ENCODE peak calls at places on chromosomes 6 and 20, in four cellular contexts. One of them, this sample, is unnamed.

GRCh38 chr6:167429353-167429752 is 104.5 kb downstream of the TTLL2 start:
- DNase-seq in OCI-LY7: no peak
- DNase-seq in CD8-positive, alpha-beta T cell: no peak
- DNase-seq in transverse colon: no peak
- DNase-seq in this sample: no peak

GRCh38 chr6:133951881-133952814 is 876 bp upstream of the TBPL1 start:
- DNase-seq in OCI-LY7: peak; percentile 89
- DNase-seq in CD8-positive, alpha-beta T cell: peak; percentile 13
- DNase-seq in transverse colon: peak; percentile 55
- DNase-seq in this sample: peak; percentile 82

GRCh38 chr20:55584307-55584706 is 421.0 kb downstream of the CBLN4 start:
- DNase-seq in OCI-LY7: no peak
- DNase-seq in CD8-positive, alpha-beta T cell: no peak
- DNase-seq in transverse colon: no peak
- DNase-seq in this sample: no peak

GRCh38 chr6:3881722-3882421 is 32.7 kb downstream of the FAM50B start:
- DNase-seq in OCI-LY7: no peak
- DNase-seq in CD8-positive, alpha-beta T cell: no peak
- DNase-seq in transverse colon: no peak
- DNase-seq in this sample: no peak

GRCh38 chr6:31734703-31735500 is 1.4 kb downstream of the CLIC1 start:
- DNase-seq in OCI-LY7: peak; percentile 67
- DNase-seq in CD8-positive, alpha-beta T cell: no peak
- DNase-seq in transverse colon: peak; percentile 84
- DNase-seq in this sample: peak; percentile 88

GRCh38 chr6:45822269-45822812 is 193.3 kb downstream of the CLIC5 start:
- DNase-seq in OCI-LY7: no peak
- DNase-seq in CD8-positive, alpha-beta T cell: no peak
- DNase-seq in transverse colon: no peak
- DNase-seq in this sample: no peak

GRCh38 chr6:44660561-44661220 is 273.2 kb downstream of the CDC5L start:
- DNase-seq in OCI-LY7: no peak
- DNase-seq in CD8-positive, alpha-beta T cell: no peak
- DNase-seq in transverse colon: no peak
- DNase-seq in this sample: no peak

GRCh38 chr20:2300420-2300819 is 4.6 kb downstream of the TGM3 start:
- DNase-seq in OCI-LY7: no peak
- DNase-seq in CD8-positive, alpha-beta T cell: no peak
- DNase-seq in transverse colon: no peak
- DNase-seq in this sample: no peak

GRCh38 chr6:52502306-52503029 is 74.4 kb downstream of the TRAM2 start:
- DNase-seq in OCI-LY7: no peak
- DNase-seq in CD8-positive, alpha-beta T cell: no peak
- DNase-seq in transverse colon: no peak
- DNase-seq in this sample: no peak

GRCh38 chr6:168643401-168643800 is 202.4 kb downstream of the SMOC2 start:
- DNase-seq in OCI-LY7: no peak
- DNase-seq in CD8-positive, alpha-beta T cell: no peak
- DNase-seq in transverse colon: no peak
- DNase-seq in this sample: no peak

GRCh38 chr20:49801882-49802281 is 10.7 kb upstream of the SLC9A8 start:
- DNase-seq in OCI-LY7: peak; percentile 44
- DNase-seq in CD8-positive, alpha-beta T cell: no peak
- DNase-seq in transverse colon: no peak
- DNase-seq in this sample: peak; percentile 41

GRCh38 chr6:3585320-3585935 is 128.6 kb upstream of the SLC22A23 start:
- DNase-seq in OCI-LY7: no peak
- DNase-seq in CD8-positive, alpha-beta T cell: no peak
- DNase-seq in transverse colon: no peak
- DNase-seq in this sample: no peak

GRCh38 chr6:33014841-33015634 is 5.6 kb upstream of the HLA-DOA start:
- DNase-seq in OCI-LY7: peak; percentile 87
- DNase-seq in CD8-positive, alpha-beta T cell: no peak
- DNase-seq in transverse colon: peak; percentile 37
- DNase-seq in this sample: peak; percentile 93

GRCh38 chr6:149045404-149045803 is 272.1 kb upstream of the TAB2 start:
- DNase-seq in OCI-LY7: no peak
- DNase-seq in CD8-positive, alpha-beta T cell: no peak
- DNase-seq in transverse colon: no peak
- DNase-seq in this sample: peak; percentile 62

GRCh38 chr20:50788045-50788867 is 6.6 kb upstream of the BCAS4 start:
- DNase-seq in OCI-LY7: peak; percentile 49
- DNase-seq in CD8-positive, alpha-beta T cell: no peak
- DNase-seq in transverse colon: no peak
- DNase-seq in this sample: no peak

GRCh38 chr20:19729672-19730071 is 28.4 kb upstream of the RIN2 start:
- DNase-seq in OCI-LY7: no peak
- DNase-seq in CD8-positive, alpha-beta T cell: no peak
- DNase-seq in transverse colon: no peak
- DNase-seq in this sample: no peak

GRCh38 chr6:51468704-51469103 is 618.7 kb downstream of the PKHD1 start:
- DNase-seq in OCI-LY7: no peak
- DNase-seq in CD8-positive, alpha-beta T cell: no peak
- DNase-seq in transverse colon: no peak
- DNase-seq in this sample: no peak

DNA sequence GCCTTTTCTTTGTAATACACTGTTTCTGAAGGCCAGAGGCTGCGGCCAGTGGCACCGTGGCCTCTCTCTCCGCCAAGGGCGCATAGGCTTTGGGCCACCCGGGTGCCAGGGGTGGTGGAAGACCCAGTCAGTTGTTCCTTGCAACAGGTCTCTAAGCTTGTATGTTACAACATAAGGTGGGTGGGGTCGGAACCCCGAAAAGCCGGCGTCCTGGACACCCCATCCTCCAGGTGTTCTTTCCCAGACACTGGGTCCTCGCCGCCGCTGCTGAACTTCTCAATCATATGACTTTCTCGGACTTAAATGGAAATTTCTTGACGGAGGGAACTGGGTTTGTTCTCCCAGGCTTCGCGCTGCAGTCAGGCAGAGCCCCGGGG is 1.0 kb upstream of the KCNQ5 start:
- DNase-seq in OCI-LY7: peak; percentile 41
- DNase-seq in CD8-positive, alpha-beta T cell: no peak
- DNase-seq in transverse colon: no peak
- DNase-seq in this sample: no peak
- TF ChIP-seq CTCF in OCI-LY7: no peak
- TF ChIP-seq CTCF in CD8-positive, alpha-beta T cell: no peak
- TF ChIP-seq CTCF in transverse colon: no peak
- TF ChIP-seq CTCF in this sample: no peak

GRCh38 chr6:37102299-37103168 is 67.4 kb upstream of the PIM1 start:
- DNase-seq in OCI-LY7: peak; percentile 86
- DNase-seq in CD8-positive, alpha-beta T cell: peak; percentile 56
- DNase-seq in transverse colon: peak; percentile 88
- DNase-seq in this sample: peak; percentile 88
- TF ChIP-seq CTCF in OCI-LY7: peak; percentile 38
- TF ChIP-seq CTCF in CD8-positive, alpha-beta T cell: no peak
- TF ChIP-seq CTCF in transverse colon: no peak
- TF ChIP-seq CTCF in this sample: no peak

GRCh38 chr20:15265910-15266309 is 928.5 kb upstream of the FLRT3 start:
- DNase-seq in OCI-LY7: no peak
- DNase-seq in CD8-positive, alpha-beta T cell: no peak
- DNase-seq in transverse colon: no peak
- DNase-seq in this sample: peak; percentile 10

DNA sequence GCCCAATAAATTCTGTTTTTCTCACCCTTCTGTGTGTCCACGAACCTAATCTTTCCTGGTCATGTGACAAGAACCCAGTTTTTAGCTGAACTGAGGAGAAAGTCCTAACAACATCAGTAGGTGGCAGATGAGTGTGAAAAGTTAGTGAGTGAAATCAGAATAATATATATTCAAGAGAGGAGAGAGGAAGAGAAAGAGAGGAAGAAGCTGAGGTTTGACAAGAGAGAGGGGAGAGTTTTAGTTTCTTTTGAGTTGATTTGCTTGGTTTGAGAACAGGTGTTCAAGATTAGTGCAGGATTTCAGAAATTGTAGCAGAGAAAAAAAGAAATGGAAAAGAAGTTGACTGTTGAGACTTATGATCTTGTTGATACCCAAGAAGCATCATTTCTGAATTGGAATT is 930.5 kb upstream of the FLRT3 start:
- DNase-seq in OCI-LY7: no peak
- DNase-seq in CD8-positive, alpha-beta T cell: no peak
- DNase-seq in transverse colon: no peak
- DNase-seq in this sample: peak; percentile 17
- TF ChIP-seq CTCF in OCI-LY7: no peak
- TF ChIP-seq CTCF in CD8-positive, alpha-beta T cell: no peak
- TF ChIP-seq CTCF in transverse colon: no peak
- TF ChIP-seq CTCF in this sample: no peak

GRCh38 chr6:98054453-98054852 is 771.4 kb upstream of the MMS22L start:
- DNase-seq in OCI-LY7: peak; percentile 3
- DNase-seq in CD8-positive, alpha-beta T cell: no peak
- DNase-seq in transverse colon: no peak
- DNase-seq in this sample: peak; percentile 25
- TF ChIP-seq CTCF in OCI-LY7: peak; percentile 59
- TF ChIP-seq CTCF in CD8-positive, alpha-beta T cell: no peak
- TF ChIP-seq CTCF in transverse colon: no peak
- TF ChIP-seq CTCF in this sample: no peak

DNA sequence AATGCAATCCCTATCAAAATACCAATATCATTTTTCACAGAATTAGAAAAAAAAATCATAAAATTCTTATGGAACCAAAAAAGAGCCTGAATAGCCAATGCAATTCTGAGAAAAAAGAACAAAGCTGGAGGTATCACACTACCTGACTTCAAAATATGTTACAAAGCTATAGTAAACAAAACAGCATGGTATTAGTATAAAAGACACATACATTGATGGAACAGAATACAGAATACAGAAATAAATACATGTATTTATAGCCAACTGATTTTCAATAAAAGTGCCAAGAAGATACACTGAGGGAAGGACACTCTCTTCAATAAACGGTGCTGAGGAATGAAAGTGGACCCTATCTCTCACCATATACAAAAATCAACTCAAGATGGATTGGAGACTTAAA is 28.7 kb upstream of the AKAP12 start:
- DNase-seq in OCI-LY7: no peak
- DNase-seq in CD8-positive, alpha-beta T cell: no peak
- DNase-seq in transverse colon: no peak
- DNase-seq in this sample: no peak
- TF ChIP-seq CTCF in OCI-LY7: no peak
- TF ChIP-seq CTCF in CD8-positive, alpha-beta T cell: no peak
- TF ChIP-seq CTCF in transverse colon: no peak
- TF ChIP-seq CTCF in this sample: no peak

DNA sequence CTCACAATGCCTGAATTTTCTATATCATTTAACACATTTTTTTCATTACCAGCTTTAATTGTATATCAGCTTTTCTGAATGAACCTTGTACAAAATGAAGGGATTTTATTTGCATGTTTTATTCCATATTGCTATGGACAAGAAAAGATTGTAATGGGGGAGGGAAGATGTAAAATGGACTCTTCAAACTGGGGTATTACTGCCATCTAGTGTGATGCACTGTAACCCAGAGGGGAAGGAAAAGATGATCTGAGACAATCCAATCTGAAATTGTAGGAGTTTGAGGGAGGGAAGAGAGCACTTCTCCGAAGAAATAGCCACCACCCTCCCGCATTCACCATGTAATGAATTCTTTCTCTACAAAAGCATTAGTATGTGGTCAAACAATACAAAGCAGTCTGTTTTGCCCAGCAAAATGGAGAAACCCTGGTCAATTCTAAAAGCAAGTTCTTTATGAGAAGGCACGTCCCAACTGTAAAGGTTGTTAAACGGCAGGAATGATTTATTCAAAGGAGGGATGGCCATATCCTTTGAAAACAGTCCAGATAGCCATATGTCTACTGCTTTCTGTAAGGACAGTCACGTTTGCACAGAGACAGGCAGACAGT is 679.5 kb upstream of the NRSN1 start:
- DNase-seq in OCI-LY7: no peak
- DNase-seq in CD8-positive, alpha-beta T cell: no peak
- DNase-seq in transverse colon: no peak
- DNase-seq in this sample: peak; percentile 24
- TF ChIP-seq CTCF in OCI-LY7: peak; percentile 35
- TF ChIP-seq CTCF in CD8-positive, alpha-beta T cell: no peak
- TF ChIP-seq CTCF in transverse colon: peak; percentile 17
- TF ChIP-seq CTCF in this sample: peak; percentile 36

This sample was measured in GM12865.